ENCODE peak calls at places on chromosomes 11 and 22, in four cellular contexts. One of them, this sample, is unnamed.

GRCh38 chr22:24011735-24012068 is 598 bp downstream of the CABIN1 start:
- DNase-seq in astrocyte: peak
- DNase-seq in activated T-helper 1 cell treated with anti-CD3 and anti-CD28 coated beads, Interleukin-12 subunit alpha, Interleukin-12 subunit beta, Interleukin-2, Interleukin-4 antibody, amounts not matched to agents 30 ng/mL and 10 ng/mL and 1 ng/mL, durations not matched to agents 14 hours and 24 hours and 36 hours: no peak
- DNase-seq in HS-27A: no peak
- DNase-seq in this sample: no peak

GRCh38 chr11:119315139-119316016 is 1.6 kb downstream of the MCAM start:
- DNase-seq in HS-27A: no peak
- DNase-seq in activated T-helper 1 cell treated with anti-CD3 and anti-CD28 coated beads, Interleukin-12 subunit alpha, Interleukin-12 subunit beta, Interleukin-2, Interleukin-4 antibody, amounts not matched to agents 30 ng/mL and 10 ng/mL and 1 ng/mL, durations not matched to agents 14 hours and 24 hours and 36 hours: no peak
- DNase-seq in astrocyte: no peak
- DNase-seq in this sample: no peak

GRCh38 chr22:16783930-16784354 is 41.3 kb downstream of the XKR3 start:
- DNase-seq in astrocyte: no peak
- DNase-seq in activated T-helper 1 cell treated with anti-CD3 and anti-CD28 coated beads, Interleukin-12 subunit alpha, Interleukin-12 subunit beta, Interleukin-2, Interleukin-4 antibody, amounts not matched to agents 30 ng/mL and 10 ng/mL and 1 ng/mL, durations not matched to agents 14 hours and 24 hours and 36 hours: no peak
- DNase-seq in HS-27A: peak
- DNase-seq in this sample: no peak

GRCh38 chr22:33461698-33462434 is 403.7 kb upstream of the SYN3 start:
- DNase-seq in HS-27A: no peak
- DNase-seq in astrocyte: no peak
- DNase-seq in activated T-helper 1 cell treated with anti-CD3 and anti-CD28 coated beads, Interleukin-12 subunit alpha, Interleukin-12 subunit beta, Interleukin-2, Interleukin-4 antibody, amounts not matched to agents 30 ng/mL and 10 ng/mL and 1 ng/mL, durations not matched to agents 14 hours and 24 hours and 36 hours: no peak
- DNase-seq in this sample: no peak

GRCh38 chr11:127632971-127633680 is 632.6 kb upstream of the KIRREL3 start:
- DNase-seq in astrocyte: no peak
- DNase-seq in HS-27A: no peak
- DNase-seq in activated T-helper 1 cell treated with anti-CD3 and anti-CD28 coated beads, Interleukin-12 subunit alpha, Interleukin-12 subunit beta, Interleukin-2, Interleukin-4 antibody, amounts not matched to agents 30 ng/mL and 10 ng/mL and 1 ng/mL, durations not matched to agents 14 hours and 24 hours and 36 hours: no peak
- DNase-seq in this sample: no peak

GRCh38 chr11:69657911-69658605 is 17.1 kb downstream of the LTO1 start:
- DNase-seq in HS-27A: no peak
- DNase-seq in activated T-helper 1 cell treated with anti-CD3 and anti-CD28 coated beads, Interleukin-12 subunit alpha, Interleukin-12 subunit beta, Interleukin-2, Interleukin-4 antibody, amounts not matched to agents 30 ng/mL and 10 ng/mL and 1 ng/mL, durations not matched to agents 14 hours and 24 hours and 36 hours: no peak
- DNase-seq in astrocyte: peak
- DNase-seq in this sample: no peak

GRCh38 chr11:35735903-35736302 is 73.3 kb downstream of the TRIM44 start:
- DNase-seq in HS-27A: no peak
- DNase-seq in activated T-helper 1 cell treated with anti-CD3 and anti-CD28 coated beads, Interleukin-12 subunit alpha, Interleukin-12 subunit beta, Interleukin-2, Interleukin-4 antibody, amounts not matched to agents 30 ng/mL and 10 ng/mL and 1 ng/mL, durations not matched to agents 14 hours and 24 hours and 36 hours: no peak
- DNase-seq in astrocyte: no peak
- DNase-seq in this sample: no peak

GRCh38 chr11:102464859-102465500 is 12.4 kb upstream of the TMEM123 start:
- DNase-seq in activated T-helper 1 cell treated with anti-CD3 and anti-CD28 coated beads, Interleukin-12 subunit alpha, Interleukin-12 subunit beta, Interleukin-2, Interleukin-4 antibody, amounts not matched to agents 30 ng/mL and 10 ng/mL and 1 ng/mL, durations not matched to agents 14 hours and 24 hours and 36 hours: no peak
- DNase-seq in astrocyte: no peak
- DNase-seq in HS-27A: no peak
- DNase-seq in this sample: no peak

GRCh38 chr11:73269353-73270088 is 2.6 kb upstream of the P2RY6 start:
- DNase-seq in HS-27A: no peak
- DNase-seq in astrocyte: no peak
- DNase-seq in activated T-helper 1 cell treated with anti-CD3 and anti-CD28 coated beads, Interleukin-12 subunit alpha, Interleukin-12 subunit beta, Interleukin-2, Interleukin-4 antibody, amounts not matched to agents 30 ng/mL and 10 ng/mL and 1 ng/mL, durations not matched to agents 14 hours and 24 hours and 36 hours: no peak
- DNase-seq in this sample: no peak

GRCh38 chr11:57254631-57255030 is 17.6 kb upstream of the APLNR start:
- DNase-seq in activated T-helper 1 cell treated with anti-CD3 and anti-CD28 coated beads, Interleukin-12 subunit alpha, Interleukin-12 subunit beta, Interleukin-2, Interleukin-4 antibody, amounts not matched to agents 30 ng/mL and 10 ng/mL and 1 ng/mL, durations not matched to agents 14 hours and 24 hours and 36 hours: no peak
- DNase-seq in HS-27A: no peak
- DNase-seq in astrocyte: no peak
- DNase-seq in this sample: no peak

GRCh38 chr11:4881860-4882500 is at the start of gene OR51T1:
- DNase-seq in HS-27A: no peak
- DNase-seq in astrocyte: peak
- DNase-seq in activated T-helper 1 cell treated with anti-CD3 and anti-CD28 coated beads, Interleukin-12 subunit alpha, Interleukin-12 subunit beta, Interleukin-2, Interleukin-4 antibody, amounts not matched to agents 30 ng/mL and 10 ng/mL and 1 ng/mL, durations not matched to agents 14 hours and 24 hours and 36 hours: no peak
- DNase-seq in this sample: no peak

GRCh38 chr11:27100534-27100933 is 59.9 kb downstream of the BBOX1 start:
- DNase-seq in astrocyte: peak
- DNase-seq in HS-27A: no peak
- DNase-seq in activated T-helper 1 cell treated with anti-CD3 and anti-CD28 coated beads, Interleukin-12 subunit alpha, Interleukin-12 subunit beta, Interleukin-2, Interleukin-4 antibody, amounts not matched to agents 30 ng/mL and 10 ng/mL and 1 ng/mL, durations not matched to agents 14 hours and 24 hours and 36 hours: no peak
- DNase-seq in this sample: no peak

GRCh38 chr22:18156878-18157713 is 7.1 kb downstream of the USP18 start:
- DNase-seq in HS-27A: peak
- DNase-seq in activated T-helper 1 cell treated with anti-CD3 and anti-CD28 coated beads, Interleukin-12 subunit alpha, Interleukin-12 subunit beta, Interleukin-2, Interleukin-4 antibody, amounts not matched to agents 30 ng/mL and 10 ng/mL and 1 ng/mL, durations not matched to agents 14 hours and 24 hours and 36 hours: no peak
- DNase-seq in astrocyte: peak
- DNase-seq in this sample: peak

GRCh38 chr11:128311742-128312719 is 275.3 kb downstream of the ETS1 start:
- DNase-seq in HS-27A: no peak
- DNase-seq in activated T-helper 1 cell treated with anti-CD3 and anti-CD28 coated beads, Interleukin-12 subunit alpha, Interleukin-12 subunit beta, Interleukin-2, Interleukin-4 antibody, amounts not matched to agents 30 ng/mL and 10 ng/mL and 1 ng/mL, durations not matched to agents 14 hours and 24 hours and 36 hours: no peak
- DNase-seq in astrocyte: no peak
- DNase-seq in this sample: no peak

GRCh38 chr22:26318975-26319374 is 110.1 kb upstream of the ASPHD2 start:
- DNase-seq in astrocyte: peak
- DNase-seq in activated T-helper 1 cell treated with anti-CD3 and anti-CD28 coated beads, Interleukin-12 subunit alpha, Interleukin-12 subunit beta, Interleukin-2, Interleukin-4 antibody, amounts not matched to agents 30 ng/mL and 10 ng/mL and 1 ng/mL, durations not matched to agents 14 hours and 24 hours and 36 hours: no peak
- DNase-seq in HS-27A: peak
- DNase-seq in this sample: no peak

GRCh38 chr22:23537421-23537820 is 42.7 kb downstream of the IGLL1 start:
- DNase-seq in activated T-helper 1 cell treated with anti-CD3 and anti-CD28 coated beads, Interleukin-12 subunit alpha, Interleukin-12 subunit beta, Interleukin-2, Interleukin-4 antibody, amounts not matched to agents 30 ng/mL and 10 ng/mL and 1 ng/mL, durations not matched to agents 14 hours and 24 hours and 36 hours: no peak
- DNase-seq in HS-27A: no peak
- DNase-seq in astrocyte: no peak
- DNase-seq in this sample: no peak

GRCh38 chr22:35900483-35901168 is 128.0 kb downstream of the RBFOX2 start:
- DNase-seq in astrocyte: peak
- DNase-seq in HS-27A: peak
- DNase-seq in activated T-helper 1 cell treated with anti-CD3 and anti-CD28 coated beads, Interleukin-12 subunit alpha, Interleukin-12 subunit beta, Interleukin-2, Interleukin-4 antibody, amounts not matched to agents 30 ng/mL and 10 ng/mL and 1 ng/mL, durations not matched to agents 14 hours and 24 hours and 36 hours: no peak
- DNase-seq in this sample: peak

GRCh38 chr11:7281083-7281482 is 29.4 kb downstream of the SYT9 start:
- DNase-seq in astrocyte: no peak
- DNase-seq in HS-27A: peak
- DNase-seq in activated T-helper 1 cell treated with anti-CD3 and anti-CD28 coated beads, Interleukin-12 subunit alpha, Interleukin-12 subunit beta, Interleukin-2, Interleukin-4 antibody, amounts not matched to agents 30 ng/mL and 10 ng/mL and 1 ng/mL, durations not matched to agents 14 hours and 24 hours and 36 hours: no peak
- DNase-seq in this sample: peak

This sample was measured in keratinocyte.